ENCODE peak calls at places on chromosome 21, in six cellular contexts. One of them, this sample, is unnamed.

GRCh38 chr21:18340387-18340942 is 63.1 kb downstream of the TMPRSS15 start:
- DNase-seq in esophagus squamous epithelium: no peak
- DNase-seq in tibial artery: no peak
- DNase-seq in psoas muscle: no peak
- DNase-seq in H1: no peak
- DNase-seq in heart left ventricle: no peak
- DNase-seq in this sample: no peak

GRCh38 chr21:17757671-17758070 is 61.5 kb downstream of the C21orf91 start:
- DNase-seq in esophagus squamous epithelium: no peak
- DNase-seq in tibial artery: no peak
- DNase-seq in psoas muscle: no peak
- DNase-seq in H1: no peak
- DNase-seq in heart left ventricle: no peak
- DNase-seq in this sample: no peak

GRCh38 chr21:18832950-18833349 is 429.4 kb upstream of the TMPRSS15 start:
- DNase-seq in esophagus squamous epithelium: no peak
- DNase-seq in tibial artery: no peak
- DNase-seq in psoas muscle: no peak
- DNase-seq in H1: no peak
- DNase-seq in heart left ventricle: no peak
- DNase-seq in this sample: no peak

GRCh38 chr21:23638131-23638530 is 1969.2 kb downstream of the MRPL39 start:
- DNase-seq in esophagus squamous epithelium: no peak
- DNase-seq in tibial artery: no peak
- DNase-seq in psoas muscle: no peak
- DNase-seq in H1: no peak
- DNase-seq in heart left ventricle: no peak
- DNase-seq in this sample: no peak

GRCh38 chr21:33551664-33552063 is 8.8 kb downstream of the SON start:
- DNase-seq in esophagus squamous epithelium: no peak
- DNase-seq in tibial artery: no peak
- DNase-seq in psoas muscle: no peak
- DNase-seq in H1: no peak
- DNase-seq in heart left ventricle: no peak
- DNase-seq in this sample: no peak

GRCh38 chr21:15850645-15851044 is 120.9 kb downstream of the USP25 start:
- DNase-seq in esophagus squamous epithelium: no peak
- DNase-seq in tibial artery: no peak
- DNase-seq in psoas muscle: no peak
- DNase-seq in H1: no peak
- DNase-seq in heart left ventricle: no peak
- DNase-seq in this sample: no peak

GRCh38 chr21:26961704-26962103 is 5.2 kb downstream of the ADAMTS5 start:
- DNase-seq in esophagus squamous epithelium: no peak
- DNase-seq in tibial artery: no peak
- DNase-seq in psoas muscle: no peak
- DNase-seq in H1: no peak
- DNase-seq in heart left ventricle: no peak
- DNase-seq in this sample: no peak

GRCh38 chr21:39837861-39838359 is 29.3 kb upstream of the PCP4 start:
- DNase-seq in esophagus squamous epithelium: no peak
- DNase-seq in tibial artery: no peak
- DNase-seq in psoas muscle: no peak
- DNase-seq in H1: no peak
- DNase-seq in heart left ventricle: no peak
- DNase-seq in this sample: no peak

GRCh38 chr21:26425576-26425975 is 147.5 kb downstream of the CYYR1 start:
- DNase-seq in esophagus squamous epithelium: no peak
- DNase-seq in tibial artery: no peak
- DNase-seq in psoas muscle: no peak
- DNase-seq in H1: no peak
- DNase-seq in heart left ventricle: no peak
- DNase-seq in this sample: no peak

GRCh38 chr21:25561668-25562641 is 45.3 kb downstream of the MRPL39 start:
- DNase-seq in esophagus squamous epithelium: no peak
- DNase-seq in tibial artery: peak; percentile 44
- DNase-seq in psoas muscle: peak; percentile 48
- DNase-seq in H1: no peak
- DNase-seq in heart left ventricle: peak; percentile 55
- DNase-seq in this sample: peak; percentile 90

GRCh38 chr21:23016617-23017016 is 2018.4 kb downstream of the NCAM2 start:
- DNase-seq in esophagus squamous epithelium: no peak
- DNase-seq in tibial artery: no peak
- DNase-seq in psoas muscle: no peak
- DNase-seq in H1: peak; percentile 15
- DNase-seq in heart left ventricle: no peak
- DNase-seq in this sample: no peak

GRCh38 chr21:33071878-33072306 is 2.0 kb downstream of the OLIG1 start:
- DNase-seq in esophagus squamous epithelium: no peak
- DNase-seq in tibial artery: no peak
- DNase-seq in psoas muscle: no peak
- DNase-seq in H1: no peak
- DNase-seq in heart left ventricle: no peak
- DNase-seq in this sample: no peak

GRCh38 chr21:26597981-26598380 is 24.9 kb upstream of the CYYR1 start:
- DNase-seq in esophagus squamous epithelium: no peak
- DNase-seq in tibial artery: no peak
- DNase-seq in psoas muscle: no peak
- DNase-seq in H1: no peak
- DNase-seq in heart left ventricle: no peak
- DNase-seq in this sample: no peak

GRCh38 chr21:44874240-44874496 is 678 bp upstream of the PTTG1IP start:
- DNase-seq in esophagus squamous epithelium: no peak
- DNase-seq in tibial artery: no peak
- DNase-seq in psoas muscle: no peak
- DNase-seq in H1: no peak
- DNase-seq in heart left ventricle: no peak
- DNase-seq in this sample: no peak
- H3K4me1 ChIP-seq in esophagus squamous epithelium: peaks cover 35% of the 10 kb centered on the region
- H3K4me1 ChIP-seq in tibial artery: no peaks in the 10 kb centered on the region
- H3K4me1 ChIP-seq in psoas muscle: peaks cover 43% of the 10 kb centered on the region
- H3K4me1 ChIP-seq in H1: peaks cover 6% of the 10 kb centered on the region
- H3K4me1 ChIP-seq in heart left ventricle: peaks cover 40% of the 10 kb centered on the region
- H3K4me1 ChIP-seq in this sample: peaks cover 50% of the 10 kb centered on the region

GRCh38 chr21:37045139-37045538 is 27.7 kb downstream of the PIGP start:
- DNase-seq in esophagus squamous epithelium: no peak
- DNase-seq in tibial artery: no peak
- DNase-seq in psoas muscle: no peak
- DNase-seq in H1: no peak
- DNase-seq in heart left ventricle: no peak
- DNase-seq in this sample: no peak

GRCh38 chr21:37044643-37045042 is 28.2 kb downstream of the PIGP start:
- DNase-seq in esophagus squamous epithelium: no peak
- DNase-seq in tibial artery: no peak
- DNase-seq in psoas muscle: no peak
- DNase-seq in H1: no peak
- DNase-seq in heart left ventricle: no peak
- DNase-seq in this sample: no peak

GRCh38 chr21:37043818-37044217 is 29.1 kb downstream of the PIGP start:
- DNase-seq in esophagus squamous epithelium: no peak
- DNase-seq in tibial artery: no peak
- DNase-seq in psoas muscle: no peak
- DNase-seq in H1: no peak
- DNase-seq in heart left ventricle: no peak
- DNase-seq in this sample: no peak

GRCh38 chr21:37047079-37047478 is 25.8 kb downstream of the PIGP start:
- DNase-seq in esophagus squamous epithelium: no peak
- DNase-seq in tibial artery: no peak
- DNase-seq in psoas muscle: no peak
- DNase-seq in H1: no peak
- DNase-seq in heart left ventricle: no peak
- DNase-seq in this sample: no peak

DNA sequence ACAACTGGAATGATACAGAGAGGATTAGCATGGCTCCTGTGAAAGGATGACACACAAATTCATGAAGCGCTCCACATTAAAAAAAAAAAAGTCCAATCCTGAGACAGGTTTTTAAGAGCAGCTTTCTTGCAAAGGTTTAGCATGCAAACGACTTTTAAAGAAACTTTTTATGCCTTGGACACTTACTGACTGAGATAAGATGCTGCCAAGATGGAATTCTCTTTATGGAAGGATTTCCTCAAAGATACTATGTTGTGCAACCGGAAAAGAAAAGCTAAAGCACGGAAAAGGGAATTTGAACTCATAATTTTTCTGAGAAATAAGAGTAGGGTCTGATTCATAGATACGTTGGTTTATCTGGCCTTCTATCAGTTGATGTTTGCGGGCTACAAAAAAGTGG is 27.3 kb downstream of the PIGP start:
- DNase-seq in esophagus squamous epithelium: no peak
- DNase-seq in tibial artery: no peak
- DNase-seq in psoas muscle: no peak
- DNase-seq in H1: no peak
- DNase-seq in heart left ventricle: no peak
- DNase-seq in this sample: no peak
- H3K4me1 ChIP-seq in esophagus squamous epithelium: peaks cover 4% of the 10 kb centered on the region
- H3K4me1 ChIP-seq in tibial artery: no peaks in the 10 kb centered on the region
- H3K4me1 ChIP-seq in psoas muscle: no peaks in the 10 kb centered on the region
- H3K4me1 ChIP-seq in H1: no peaks in the 10 kb centered on the region
- H3K4me1 ChIP-seq in heart left ventricle: no peaks in the 10 kb centered on the region
- H3K4me1 ChIP-seq in this sample: peaks cover 7% of the 10 kb centered on the region

GRCh38 chr21:38303300-38303699 is 46.5 kb downstream of the KCNJ15 start:
- DNase-seq in esophagus squamous epithelium: no peak
- DNase-seq in tibial artery: peak; percentile 93
- DNase-seq in psoas muscle: peak; percentile 61
- DNase-seq in H1: no peak
- DNase-seq in heart left ventricle: no peak
- DNase-seq in this sample: no peak

GRCh38 chr21:38298833-38299232 is 42.0 kb downstream of the KCNJ15 start:
- DNase-seq in esophagus squamous epithelium: no peak
- DNase-seq in tibial artery: no peak
- DNase-seq in psoas muscle: no peak
- DNase-seq in H1: no peak
- DNase-seq in heart left ventricle: no peak
- DNase-seq in this sample: no peak

GRCh38 chr21:38300180-38300579 is 43.4 kb downstream of the KCNJ15 start:
- DNase-seq in esophagus squamous epithelium: no peak
- DNase-seq in tibial artery: no peak
- DNase-seq in psoas muscle: no peak
- DNase-seq in H1: no peak
- DNase-seq in heart left ventricle: no peak
- DNase-seq in this sample: no peak

GRCh38 chr21:38299651-38300050 is 42.9 kb downstream of the KCNJ15 start:
- DNase-seq in esophagus squamous epithelium: no peak
- DNase-seq in tibial artery: no peak
- DNase-seq in psoas muscle: no peak
- DNase-seq in H1: no peak
- DNase-seq in heart left ventricle: no peak
- DNase-seq in this sample: no peak

DNA sequence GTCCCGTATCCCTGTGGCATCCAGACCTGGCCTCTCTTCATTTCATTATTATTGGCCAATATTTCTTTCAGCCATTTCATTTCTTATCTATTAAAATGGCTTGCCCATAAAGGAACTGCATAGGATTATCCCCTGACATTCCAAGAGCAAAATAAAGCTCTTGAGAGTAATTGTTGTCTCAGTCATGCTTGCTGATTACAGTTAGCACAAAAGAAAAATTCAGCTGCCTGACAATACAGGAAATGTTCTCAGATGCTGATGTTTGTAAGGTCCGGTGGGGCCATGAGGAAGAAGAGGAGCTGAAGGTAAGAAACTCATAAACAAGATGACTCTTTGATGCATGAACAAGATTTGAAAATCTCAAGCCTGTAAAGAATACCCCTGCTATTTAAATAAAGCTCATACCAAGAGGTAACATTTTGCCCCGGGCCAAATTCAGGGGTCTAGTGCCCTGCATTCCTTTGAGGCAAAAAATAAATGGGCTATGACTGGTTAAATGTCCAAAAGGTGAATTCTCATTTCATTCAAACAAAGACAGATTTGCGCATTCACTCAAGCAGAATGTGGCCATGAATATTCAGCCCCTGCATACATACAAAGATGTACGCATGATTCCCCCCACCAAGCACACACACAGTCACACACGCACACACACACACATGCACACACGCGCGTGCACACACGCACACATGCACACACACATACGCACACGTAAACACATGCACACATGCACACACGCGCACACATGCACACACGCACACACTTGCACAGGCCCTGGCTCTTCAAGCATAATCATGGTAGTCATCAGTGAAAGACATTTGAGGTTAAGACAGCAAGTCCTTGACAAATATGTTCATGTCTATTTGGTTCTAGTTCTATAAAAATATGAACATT is 44.8 kb downstream of the KCNJ15 start:
- DNase-seq in esophagus squamous epithelium: no peak
- DNase-seq in tibial artery: no peak
- DNase-seq in psoas muscle: no peak
- DNase-seq in H1: no peak
- DNase-seq in heart left ventricle: no peak
- DNase-seq in this sample: no peak
- H3K4me1 ChIP-seq in esophagus squamous epithelium: peaks cover 24% of the 10 kb centered on the region
- H3K4me1 ChIP-seq in tibial artery: no peaks in the 10 kb centered on the region
- H3K4me1 ChIP-seq in psoas muscle: no peaks in the 10 kb centered on the region
- H3K4me1 ChIP-seq in H1: no peaks in the 10 kb centered on the region
- H3K4me1 ChIP-seq in heart left ventricle: peaks cover 7% of the 10 kb centered on the region
- H3K4me1 ChIP-seq in this sample: peaks cover 24% of the 10 kb centered on the region

DNA sequence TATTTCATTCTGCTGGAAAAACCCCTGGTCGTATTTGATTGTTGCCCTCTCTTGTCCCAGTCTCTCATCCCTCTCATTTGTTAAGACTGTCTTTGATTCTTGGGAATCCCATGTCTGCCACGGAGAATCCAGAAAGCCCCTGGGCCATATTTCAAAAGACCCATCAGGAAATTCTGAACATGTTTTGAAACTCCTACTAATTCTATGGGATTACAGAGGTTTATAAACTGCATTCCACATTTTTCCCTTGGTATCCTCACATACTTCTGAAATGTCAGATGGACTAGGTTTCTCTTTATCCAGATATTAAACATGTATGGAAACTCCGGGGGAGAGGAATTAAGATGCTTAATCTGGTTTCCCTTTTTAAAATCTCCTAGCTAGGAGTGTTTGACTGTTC is 80.0 kb downstream of the HUNK start:
- DNase-seq in esophagus squamous epithelium: no peak
- DNase-seq in tibial artery: no peak
- DNase-seq in psoas muscle: no peak
- DNase-seq in H1: no peak
- DNase-seq in heart left ventricle: no peak
- DNase-seq in this sample: no peak
- H3K4me1 ChIP-seq in esophagus squamous epithelium: no peaks in the 10 kb centered on the region
- H3K4me1 ChIP-seq in tibial artery: no peaks in the 10 kb centered on the region
- H3K4me1 ChIP-seq in psoas muscle: no peaks in the 10 kb centered on the region
- H3K4me1 ChIP-seq in H1: no peaks in the 10 kb centered on the region
- H3K4me1 ChIP-seq in heart left ventricle: no peaks in the 10 kb centered on the region
- H3K4me1 ChIP-seq in this sample: no peaks in the 10 kb centered on the region

DNA sequence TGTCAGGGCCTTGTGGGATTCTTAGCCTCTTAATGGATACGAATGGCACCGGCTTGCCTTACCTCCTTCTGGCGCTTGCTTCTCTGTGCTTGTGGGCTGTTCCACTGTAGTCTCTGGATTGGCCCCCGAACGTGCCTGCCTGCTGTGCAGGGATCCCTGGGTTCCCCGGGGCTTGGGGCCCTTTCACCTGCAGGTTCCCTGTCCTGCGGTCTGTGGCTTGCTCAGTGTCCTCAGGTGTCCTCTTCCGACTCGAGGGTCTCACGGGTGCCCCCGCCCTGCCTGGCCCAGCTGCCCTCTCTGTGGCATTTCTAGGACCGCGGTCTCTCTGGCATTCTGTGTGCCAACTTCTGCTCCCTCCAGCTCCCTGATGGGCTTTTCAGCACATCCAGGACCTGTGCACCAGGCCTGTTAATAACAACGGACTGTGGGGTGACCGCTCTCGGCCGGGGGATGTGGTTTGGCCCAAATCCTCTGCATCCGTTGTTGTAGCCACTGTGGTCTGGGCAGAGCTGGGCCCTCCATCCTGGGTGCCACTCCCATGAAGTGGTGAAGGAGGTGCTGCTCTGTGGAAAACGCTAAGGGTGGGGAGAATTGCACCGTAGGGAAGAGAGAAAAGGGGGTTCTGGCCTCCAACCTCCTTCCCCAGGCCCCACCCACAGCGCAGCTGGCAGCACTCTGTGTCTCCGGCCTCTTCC is 12.4 kb downstream of the COL18A1 start:
- DNase-seq in esophagus squamous epithelium: no peak
- DNase-seq in tibial artery: no peak
- DNase-seq in psoas muscle: peak; percentile 12
- DNase-seq in H1: no peak
- DNase-seq in heart left ventricle: peak; percentile 14
- DNase-seq in this sample: peak; percentile 62
- H3K4me1 ChIP-seq in esophagus squamous epithelium: peaks cover 20% of the 10 kb centered on the region
- H3K4me1 ChIP-seq in tibial artery: no peaks in the 10 kb centered on the region
- H3K4me1 ChIP-seq in psoas muscle: peaks cover 7% of the 10 kb centered on the region
- H3K4me1 ChIP-seq in H1: peaks cover 4% of the 10 kb centered on the region
- H3K4me1 ChIP-seq in heart left ventricle: peaks cover 25% of the 10 kb centered on the region
- H3K4me1 ChIP-seq in this sample: peaks cover 32% of the 10 kb centered on the region

This sample was measured in spleen.